ENCODE peak calls at places on chromosomes 13 and 19, in ten cellular contexts. P, R, U, F, O, K, G, Z, T and E are unnamed samples.

GRCh38 chr13:21944610-21945009 is 273.7 kb downstream of the FGF9 start:
- DNase-seq in R (no peak), Z (no peak), P (no peak), U (no peak), T (no peak), K (no peak), F (no peak), O (no peak), G (no peak), E (no peak)

GRCh38 chr13:102591988-102592781 is 4.6 kb upstream of the TPP2 start:
- DNase-seq in Z (peak), G (peak), P (peak), O (peak), R (peak), U (peak), K (peak), T (peak), F (peak), E (peak)

GRCh38 chr13:113802090-113802531 is 43.1 kb downstream of the TMEM255B start:
- DNase-seq in F (no peak), P (peak), U (peak), T (no peak), O (no peak), R (no peak), G (no peak), Z (peak), K (peak), E (peak)

GRCh38 chr13:105220886-105221285 is 1314.6 kb downstream of the EFNB2 start:
- DNase-seq in Z (no peak), R (no peak), P (no peak), F (no peak), O (no peak), U (no peak), K (no peak), T (no peak), G (no peak), E (no peak)

GRCh38 chr19:34732548-34733255 is 1.3 kb upstream of the ZNF181 start:
- DNase-seq in P (no peak), G (no peak), F (no peak), T (no peak), K (no peak), U (no peak), Z (no peak), O (no peak), R (no peak), E (no peak)

GRCh38 chr13:43835701-43836100 is 43.8 kb downstream of the CCDC122 start:
- DNase-seq in O (no peak), U (no peak), P (no peak), T (no peak), K (no peak), Z (no peak), R (no peak), G (no peak), F (no peak), E (no peak)

GRCh38 chr13:100512422-100512821 is 76.2 kb downstream of the GGACT start:
- DNase-seq in K (no peak), U (no peak), T (no peak), R (no peak), O (no peak), P (no peak), F (no peak), G (no peak), Z (no peak), E (peak)

GRCh38 chr19:4051175-4052101 is 15.3 kb downstream of the ZBTB7A start:
- DNase-seq in P (no peak), G (no peak), T (no peak), K (no peak), R (no peak), Z (no peak), U (peak), O (no peak), F (no peak), E (no peak)

GRCh38 chr13:52737451-52737850 is 2.2 kb downstream of the CNMD start:
- DNase-seq in T (no peak), P (no peak), K (no peak), O (no peak), F (no peak), Z (no peak), U (no peak), R (no peak), G (no peak), E (no peak)

GRCh38 chr13:50509771-50510441 is 333.6 kb downstream of the DLEU7 start:
- DNase-seq in G (no peak), T (no peak), O (no peak), F (no peak), Z (no peak), P (no peak), U (no peak), K (no peak), R (no peak), E (peak)

GRCh38 chr19:5434970-5435641 is 20.1 kb upstream of the ZNRF4 start:
- DNase-seq in U (no peak), F (no peak), O (peak), Z (peak), P (no peak), G (peak), K (no peak), T (no peak), R (peak), E (peak)

GRCh38 chr13:48220592-48221300 is 12.3 kb upstream of the ITM2B start:
- DNase-seq in O (no peak), R (no peak), P (no peak), G (no peak), F (no peak), U (no peak), K (no peak), T (no peak), Z (no peak), E (no peak)

GRCh38 chr19:18274303-18274775 is at the start of gene IQCN:
- DNase-seq in K (no peak), O (no peak), G (no peak), U (no peak), F (no peak), T (no peak), R (no peak), P (no peak), Z (no peak), E (no peak)

GRCh38 chr19:55012294-55012693 is 25.8 kb downstream of the GP6 start:
- DNase-seq in R (no peak), U (no peak), G (no peak), K (no peak), Z (no peak), T (no peak), P (no peak), F (no peak), O (no peak), E (no peak)

GRCh38 chr13:93409001-93409400 is 182.4 kb downstream of the GPC6 start:
- DNase-seq in K (no peak), F (no peak), G (no peak), Z (no peak), R (no peak), O (no peak), T (no peak), U (no peak), P (no peak), E (no peak)

GRCh38 chr19:12782424-12783225 is 7.3 kb upstream of the HOOK2 start:
- DNase-seq in K (peak), T (peak), R (peak), P (peak), U (peak), Z (no peak), F (no peak), G (peak), O (peak), E (no peak)

GRCh38 chr13:42490676-42491075 is 83.3 kb upstream of the TNFSF11 start:
- DNase-seq in P (no peak), T (no peak), U (no peak), O (no peak), Z (no peak), F (no peak), G (no peak), R (no peak), K (no peak), E (no peak)

GRCh38 chr13:21015284-21015683 is 46.1 kb downstream of the LATS2 start:
- DNase-seq in O (no peak), G (no peak), K (no peak), U (no peak), Z (no peak), F (no peak), P (no peak), R (no peak), T (no peak), E (no peak)

GRCh38 chr19:33674575-33675367 is 53.0 kb downstream of the CHST8 start:
- DNase-seq in G (no peak), U (no peak), F (no peak), T (no peak), Z (no peak), R (no peak), P (no peak), K (peak), O (no peak), E (no peak)

GRCh38 chr13:93249259-93249917 is 22.8 kb downstream of the GPC6 start:
- DNase-seq in P (no peak), G (no peak), T (no peak), F (no peak), K (no peak), U (peak), O (no peak), R (no peak), Z (peak), E (peak)